ENCODE peak calls at places on chromosomes 16 and 17, in four cellular contexts. One of them, this sample, is unnamed.

GRCh38 chr16:89395150-89396142 is 94.9 kb downstream of the ANKRD11 start:
- DNase-seq in foreskin fibroblast: peak
- DNase-seq in heart left ventricle: peak
- DNase-seq in fibroblast of pulmonary artery: peak
- DNase-seq in this sample: peak

GRCh38 chr16:851209-851810 is 50.8 kb upstream of the GNG13 start:
- DNase-seq in foreskin fibroblast: no peak
- DNase-seq in heart left ventricle: peak
- DNase-seq in fibroblast of pulmonary artery: no peak
- DNase-seq in this sample: no peak

GRCh38 chr17:80119271-80119791 is 17.9 kb downstream of the GAA start:
- DNase-seq in foreskin fibroblast: no peak
- DNase-seq in heart left ventricle: no peak
- DNase-seq in fibroblast of pulmonary artery: no peak
- DNase-seq in this sample: no peak

GRCh38 chr16:1773703-1774455 is 945 bp upstream of the MRPS34 start:
- DNase-seq in foreskin fibroblast: peak
- DNase-seq in heart left ventricle: no peak
- DNase-seq in fibroblast of pulmonary artery: no peak
- DNase-seq in this sample: no peak

GRCh38 chr16:50668368-50669008 is 12.6 kb downstream of the SNX20 start:
- DNase-seq in foreskin fibroblast: no peak
- DNase-seq in heart left ventricle: no peak
- DNase-seq in fibroblast of pulmonary artery: no peak
- DNase-seq in this sample: no peak

GRCh38 chr17:36182176-36183000 is 6.0 kb upstream of the TBC1D3B start:
- DNase-seq in foreskin fibroblast: peak
- DNase-seq in heart left ventricle: peak
- DNase-seq in fibroblast of pulmonary artery: peak
- DNase-seq in this sample: no peak

GRCh38 chr17:77434136-77435114 is 293.7 kb downstream of the SEC14L1 start:
- DNase-seq in foreskin fibroblast: no peak
- DNase-seq in heart left ventricle: no peak
- DNase-seq in fibroblast of pulmonary artery: no peak
- DNase-seq in this sample: no peak

GRCh38 chr17:61561354-61561753 is 29.7 kb downstream of the NACA2 start:
- DNase-seq in foreskin fibroblast: no peak
- DNase-seq in heart left ventricle: no peak
- DNase-seq in fibroblast of pulmonary artery: no peak
- DNase-seq in this sample: no peak

GRCh38 chr17:56158344-56158743 is 5.1 kb downstream of the ANKFN1 start:
- DNase-seq in foreskin fibroblast: no peak
- DNase-seq in heart left ventricle: no peak
- DNase-seq in fibroblast of pulmonary artery: no peak
- DNase-seq in this sample: no peak

GRCh38 chr16:27644165-27644564 is 94.2 kb downstream of the KATNIP start:
- DNase-seq in foreskin fibroblast: no peak
- DNase-seq in heart left ventricle: no peak
- DNase-seq in fibroblast of pulmonary artery: no peak
- DNase-seq in this sample: no peak

GRCh38 chr16:83248735-83249469 is 558.9 kb upstream of the HSBP1 start:
- DNase-seq in foreskin fibroblast: no peak
- DNase-seq in heart left ventricle: no peak
- DNase-seq in fibroblast of pulmonary artery: peak
- DNase-seq in this sample: no peak

GRCh38 chr17:34386925-34387550 is 24.0 kb upstream of the CCL1 start:
- DNase-seq in foreskin fibroblast: no peak
- DNase-seq in heart left ventricle: no peak
- DNase-seq in fibroblast of pulmonary artery: peak
- DNase-seq in this sample: no peak

GRCh38 chr16:67029249-67030096 is 524 bp downstream of the CBFB start:
- DNase-seq in foreskin fibroblast: peak
- DNase-seq in heart left ventricle: peak
- DNase-seq in fibroblast of pulmonary artery: peak
- DNase-seq in this sample: no peak

GRCh38 chr16:30619207-30619606 is 9.0 kb upstream of the ZNF689 start:
- DNase-seq in foreskin fibroblast: peak
- DNase-seq in heart left ventricle: no peak
- DNase-seq in fibroblast of pulmonary artery: peak
- DNase-seq in this sample: no peak

GRCh38 chr17:4004517-4005295 is 40.5 kb upstream of the ATP2A3 start:
- DNase-seq in foreskin fibroblast: peak
- DNase-seq in heart left ventricle: peak
- DNase-seq in fibroblast of pulmonary artery: peak
- DNase-seq in this sample: no peak

GRCh38 chr16:85651822-85652430 is 36.8 kb downstream of the GINS2 start:
- DNase-seq in foreskin fibroblast: peak
- DNase-seq in heart left ventricle: peak
- DNase-seq in fibroblast of pulmonary artery: no peak
- DNase-seq in this sample: no peak

GRCh38 chr17:39239640-39240314 is 14.0 kb upstream of the STAC2 start:
- DNase-seq in foreskin fibroblast: no peak
- DNase-seq in heart left ventricle: no peak
- DNase-seq in fibroblast of pulmonary artery: peak
- DNase-seq in this sample: no peak

GRCh38 chr16:20707461-20707860 is 10.0 kb upstream of the ACSM1 start:
- DNase-seq in foreskin fibroblast: no peak
- DNase-seq in heart left ventricle: no peak
- DNase-seq in fibroblast of pulmonary artery: no peak
- DNase-seq in this sample: no peak

DNA sequence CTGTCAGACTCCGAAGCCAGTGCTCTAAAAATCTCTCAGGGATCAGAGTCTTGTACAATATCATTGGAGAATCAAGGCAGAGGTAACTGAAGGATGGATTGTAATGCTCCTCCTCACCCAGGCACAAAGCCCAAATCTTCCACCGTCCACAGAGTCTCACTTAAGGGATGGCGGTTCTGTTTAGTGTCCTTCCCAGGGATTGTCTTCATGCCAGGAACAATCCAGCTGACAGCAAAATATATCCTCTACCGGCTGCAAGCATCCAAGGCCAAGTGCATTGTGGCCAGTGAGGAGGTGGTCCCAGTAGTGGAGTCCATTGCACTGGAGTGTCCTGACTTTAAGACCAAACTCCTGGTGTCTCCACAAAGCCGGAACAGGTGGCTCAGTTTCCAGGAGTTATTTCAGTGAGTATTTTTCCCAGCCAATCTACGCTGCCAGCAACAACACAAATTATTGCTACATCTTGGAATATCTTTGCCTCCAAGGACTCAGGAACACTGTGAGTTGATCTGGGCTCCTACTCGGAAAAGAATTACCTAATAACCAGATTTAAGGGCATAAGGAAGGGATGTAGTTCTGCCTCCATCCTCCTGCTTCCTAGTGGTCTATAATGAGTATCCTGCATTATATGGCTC is 13.9 kb upstream of the ACSM1 start:
- DNase-seq in foreskin fibroblast: no peak
- DNase-seq in heart left ventricle: no peak
- DNase-seq in fibroblast of pulmonary artery: no peak
- DNase-seq in this sample: no peak
- TF ChIP-seq CTCF in foreskin fibroblast: no peak
- TF ChIP-seq CTCF in heart left ventricle: no peak
- TF ChIP-seq CTCF in fibroblast of pulmonary artery: no peak
- TF ChIP-seq CTCF in this sample: no peak

DNA sequence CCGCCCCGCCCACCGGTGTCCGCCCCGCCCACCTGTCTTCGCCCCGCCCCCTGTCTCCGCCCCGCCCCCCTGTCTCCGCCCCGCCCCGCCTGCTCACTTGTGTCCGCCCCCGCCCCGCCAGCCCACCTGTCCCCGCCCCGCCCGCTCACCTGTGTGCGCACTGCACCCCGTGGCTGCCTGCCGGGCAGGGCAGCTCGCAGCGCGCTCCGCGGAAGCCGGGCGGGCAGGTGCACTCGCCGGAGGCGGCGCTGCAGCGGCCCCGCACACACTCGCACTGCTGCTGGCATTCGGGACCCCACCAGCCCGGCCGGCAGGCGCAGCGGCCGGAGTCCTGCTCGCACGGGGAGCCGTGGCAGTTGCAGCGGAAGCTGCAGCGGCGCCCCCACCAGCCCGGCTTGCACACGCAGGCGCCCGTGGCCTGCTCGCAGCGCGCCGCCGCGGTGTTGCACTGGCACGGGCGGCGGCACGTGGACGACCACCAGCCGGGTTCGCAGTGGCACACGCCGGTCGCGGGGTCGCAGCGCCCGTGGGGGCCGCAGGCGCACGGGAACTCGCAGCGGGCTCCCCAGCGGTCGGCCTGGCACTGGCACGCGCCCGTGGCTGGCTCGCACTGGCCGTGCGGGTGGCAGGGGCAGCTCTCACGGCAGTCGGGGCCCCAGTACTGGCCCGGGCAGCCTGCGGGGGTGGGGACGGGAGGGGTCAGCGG is 2.1 kb downstream of the SCARF1 start:
- DNase-seq in foreskin fibroblast: peak
- DNase-seq in heart left ventricle: no peak
- DNase-seq in fibroblast of pulmonary artery: no peak
- DNase-seq in this sample: no peak
- TF ChIP-seq CTCF in foreskin fibroblast: no peak
- TF ChIP-seq CTCF in heart left ventricle: no peak
- TF ChIP-seq CTCF in fibroblast of pulmonary artery: no peak
- TF ChIP-seq CTCF in this sample: no peak

GRCh38 chr17:396788-397187 is 44.2 kb upstream of the RPH3AL start:
- DNase-seq in foreskin fibroblast: no peak
- DNase-seq in heart left ventricle: no peak
- DNase-seq in fibroblast of pulmonary artery: no peak
- DNase-seq in this sample: no peak

GRCh38 chr17:394718-395095 is 42.1 kb upstream of the RPH3AL start:
- DNase-seq in foreskin fibroblast: no peak
- DNase-seq in heart left ventricle: no peak
- DNase-seq in fibroblast of pulmonary artery: no peak
- DNase-seq in this sample: no peak

GRCh38 chr17:393806-394717 is 41.5 kb upstream of the RPH3AL start:
- DNase-seq in foreskin fibroblast: no peak
- DNase-seq in heart left ventricle: no peak
- DNase-seq in fibroblast of pulmonary artery: no peak
- DNase-seq in this sample: no peak

GRCh38 chr17:395974-396373 is 43.4 kb upstream of the RPH3AL start:
- DNase-seq in foreskin fibroblast: no peak
- DNase-seq in heart left ventricle: no peak
- DNase-seq in fibroblast of pulmonary artery: no peak
- DNase-seq in this sample: no peak

DNA sequence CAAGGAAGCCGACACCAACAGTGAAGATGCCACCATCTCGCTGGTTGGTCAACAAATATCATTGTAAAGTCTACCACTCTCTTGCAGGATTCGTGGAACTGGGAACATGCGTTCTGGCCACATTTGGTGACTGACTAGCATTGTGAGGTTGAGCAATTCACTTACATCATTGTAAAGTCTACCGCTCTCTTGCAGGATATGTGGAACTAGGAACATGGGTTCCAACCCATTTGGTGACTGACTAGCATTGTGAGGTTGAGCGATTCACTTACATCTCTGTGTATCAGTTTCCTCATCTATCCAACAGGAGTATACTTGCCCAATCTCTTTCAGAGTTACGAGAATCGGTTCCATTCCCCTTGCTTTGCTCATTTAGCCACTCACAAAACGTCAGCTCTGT is 42.6 kb upstream of the RPH3AL start:
- DNase-seq in foreskin fibroblast: no peak
- DNase-seq in heart left ventricle: no peak
- DNase-seq in fibroblast of pulmonary artery: no peak
- DNase-seq in this sample: no peak
- TF ChIP-seq CTCF in foreskin fibroblast: no peak
- TF ChIP-seq CTCF in heart left ventricle: no peak
- TF ChIP-seq CTCF in fibroblast of pulmonary artery: no peak
- TF ChIP-seq CTCF in this sample: no peak

DNA sequence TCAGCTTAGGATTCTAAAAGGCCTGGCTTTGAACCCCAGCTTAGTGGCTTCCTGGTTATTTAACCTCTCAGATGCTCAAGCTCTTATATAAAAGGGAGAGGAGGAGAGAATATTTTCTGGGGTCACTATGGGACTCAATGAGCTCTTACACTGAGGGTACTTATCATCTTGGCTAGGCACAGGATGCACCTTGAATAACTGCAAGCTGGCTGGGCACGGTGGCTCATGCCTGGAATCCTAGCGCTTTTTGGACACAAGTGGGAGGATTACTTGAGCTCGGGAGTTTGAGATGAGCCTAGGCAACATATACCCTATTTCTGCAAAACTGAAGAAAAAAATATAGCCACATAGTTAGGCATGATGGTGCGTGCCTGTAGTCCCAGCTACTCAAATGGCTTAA is 665.3 kb upstream of the RBFOX1 start:
- DNase-seq in foreskin fibroblast: no peak
- DNase-seq in heart left ventricle: no peak
- DNase-seq in fibroblast of pulmonary artery: no peak
- DNase-seq in this sample: no peak
- TF ChIP-seq CTCF in foreskin fibroblast: no peak
- TF ChIP-seq CTCF in heart left ventricle: no peak
- TF ChIP-seq CTCF in fibroblast of pulmonary artery: no peak
- TF ChIP-seq CTCF in this sample: no peak

DNA sequence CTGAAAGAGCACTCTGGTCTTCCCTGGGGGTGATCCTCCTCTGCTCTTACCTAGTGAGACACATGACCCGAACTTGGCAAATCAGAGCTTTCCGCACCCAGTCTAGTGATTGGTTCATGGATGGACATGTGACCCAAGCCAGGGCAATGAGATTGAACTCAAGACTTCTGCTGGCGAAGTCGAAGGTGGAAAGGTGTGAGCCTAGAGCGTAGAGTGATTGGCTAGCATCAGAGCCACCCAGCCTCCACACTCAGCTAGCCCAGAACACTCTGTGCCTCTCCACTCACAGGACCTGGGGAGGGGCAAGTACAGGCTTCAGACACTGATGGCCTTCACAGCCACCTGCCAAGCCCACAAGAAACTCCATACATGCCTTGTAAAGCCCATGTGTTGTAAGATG is 17.6 kb downstream of the ATPAF2 start:
- DNase-seq in foreskin fibroblast: no peak
- DNase-seq in heart left ventricle: no peak
- DNase-seq in fibroblast of pulmonary artery: no peak
- DNase-seq in this sample: no peak
- TF ChIP-seq CTCF in foreskin fibroblast: no peak
- TF ChIP-seq CTCF in heart left ventricle: no peak
- TF ChIP-seq CTCF in fibroblast of pulmonary artery: no peak
- TF ChIP-seq CTCF in this sample: no peak

This sample was measured in AG09319.